ENCODE peak calls at places on chromosome 3, in seven cellular contexts. One of them, this sample, is unnamed.

GRCh38 chr3:74561881-74562280 is 52.6 kb downstream of the CNTN3 start:
- DNase-seq in neuronal stem cell: no peak
- DNase-seq in IMR-90: peak
- DNase-seq in GM12878: no peak
- DNase-seq in kidney: no peak
- DNase-seq in SK-N-SH: no peak
- DNase-seq in H9: no peak
- DNase-seq in this sample: no peak

GRCh38 chr3:83941990-83942710 is 1016.6 kb upstream of the CADM2 start:
- DNase-seq in IMR-90: no peak
- DNase-seq in SK-N-SH: no peak
- DNase-seq in H9: no peak
- DNase-seq in neuronal stem cell: no peak
- DNase-seq in GM12878: no peak
- DNase-seq in kidney: no peak
- DNase-seq in this sample: no peak

GRCh38 chr3:150409125-150409526 is 1.0 kb downstream of the TSC22D2 start:
- DNase-seq in H9: no peak
- DNase-seq in kidney: no peak
- DNase-seq in IMR-90: no peak
- DNase-seq in GM12878: no peak
- DNase-seq in SK-N-SH: no peak
- DNase-seq in neuronal stem cell: no peak
- DNase-seq in this sample: no peak

GRCh38 chr3:150520408-150520807 is 25.9 kb downstream of the SERP1 start:
- DNase-seq in kidney: no peak
- DNase-seq in SK-N-SH: no peak
- DNase-seq in H9: no peak
- DNase-seq in IMR-90: no peak
- DNase-seq in GM12878: no peak
- DNase-seq in neuronal stem cell: no peak
- DNase-seq in this sample: no peak

GRCh38 chr3:77081240-77081661 is 41.4 kb downstream of the ROBO2 start:
- DNase-seq in GM12878: no peak
- DNase-seq in IMR-90: peak
- DNase-seq in kidney: no peak
- DNase-seq in SK-N-SH: no peak
- DNase-seq in H9: no peak
- DNase-seq in neuronal stem cell: no peak
- DNase-seq in this sample: no peak

GRCh38 chr3:185726254-185726967 is 98.4 kb downstream of the IGF2BP2 start:
- DNase-seq in H9: no peak
- DNase-seq in IMR-90: no peak
- DNase-seq in GM12878: no peak
- DNase-seq in SK-N-SH: no peak
- DNase-seq in kidney: no peak
- DNase-seq in neuronal stem cell: no peak
- DNase-seq in this sample: no peak

GRCh38 chr3:195153121-195153520 is 117.8 kb downstream of the XXYLT1 start:
- DNase-seq in H9: peak
- DNase-seq in IMR-90: peak
- DNase-seq in GM12878: no peak
- DNase-seq in kidney: no peak
- DNase-seq in neuronal stem cell: no peak
- DNase-seq in SK-N-SH: peak
- DNase-seq in this sample: peak

GRCh38 chr3:94069242-94069813 is 6.5 kb downstream of the NSUN3 start:
- DNase-seq in neuronal stem cell: no peak
- DNase-seq in kidney: no peak
- DNase-seq in H9: no peak
- DNase-seq in GM12878: no peak
- DNase-seq in IMR-90: peak
- DNase-seq in SK-N-SH: peak
- DNase-seq in this sample: no peak

GRCh38 chr3:174270841-174271240 is 588.3 kb upstream of the NAALADL2 start:
- DNase-seq in H9: no peak
- DNase-seq in neuronal stem cell: no peak
- DNase-seq in SK-N-SH: no peak
- DNase-seq in IMR-90: peak
- DNase-seq in kidney: no peak
- DNase-seq in GM12878: no peak
- DNase-seq in this sample: no peak

GRCh38 chr3:58386966-58387365 is 46.7 kb downstream of the PDHB start:
- DNase-seq in H9: peak
- DNase-seq in IMR-90: peak
- DNase-seq in SK-N-SH: no peak
- DNase-seq in kidney: peak
- DNase-seq in GM12878: no peak
- DNase-seq in neuronal stem cell: no peak
- DNase-seq in this sample: no peak

GRCh38 chr3:30156586-30157498 is 449.6 kb upstream of the TGFBR2 start:
- DNase-seq in GM12878: no peak
- DNase-seq in IMR-90: peak
- DNase-seq in neuronal stem cell: no peak
- DNase-seq in SK-N-SH: no peak
- DNase-seq in kidney: no peak
- DNase-seq in H9: no peak
- DNase-seq in this sample: no peak

DNA sequence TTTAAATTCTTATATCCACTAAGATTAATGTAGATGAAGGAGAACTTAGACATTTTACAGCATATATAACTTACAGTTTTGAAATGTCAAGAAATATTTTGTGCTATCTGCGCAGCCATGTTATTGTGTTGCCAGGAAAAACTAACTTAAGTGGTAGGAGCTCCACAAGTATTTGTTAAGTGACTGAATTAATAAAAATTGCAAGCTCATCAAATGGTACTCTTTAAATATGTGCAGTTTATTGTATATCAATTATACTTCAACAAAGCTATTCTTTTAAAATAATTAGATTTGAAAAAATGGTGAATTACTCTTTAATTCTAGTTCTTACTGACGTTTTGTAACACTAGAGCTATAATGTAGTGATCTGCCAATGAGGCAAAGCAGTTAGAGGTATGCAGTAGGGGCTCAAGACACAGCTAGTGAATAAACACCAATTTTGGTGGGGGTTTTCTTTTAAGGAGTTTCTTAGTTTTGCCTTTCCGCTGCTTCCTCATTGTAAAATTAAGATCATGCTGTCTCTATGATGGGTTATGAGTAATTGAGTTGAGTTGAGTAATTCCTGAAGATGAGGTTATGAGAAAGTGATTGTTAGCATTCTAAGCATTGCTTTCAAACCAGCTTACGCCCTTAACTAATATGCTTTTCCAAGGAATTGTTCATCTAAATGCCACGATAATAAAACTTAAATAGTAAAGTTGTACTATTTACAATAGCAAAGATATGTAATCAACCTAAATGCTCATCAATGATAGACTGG is 10.9 kb upstream of the LXN start:
- DNase-seq in GM12878: no peak
- DNase-seq in SK-N-SH: no peak
- DNase-seq in neuronal stem cell: no peak
- DNase-seq in kidney: no peak
- DNase-seq in H9: no peak
- DNase-seq in IMR-90: peak
- DNase-seq in this sample: no peak
- H3K9ac ChIP-seq in GM12878: no peak
- H3K9ac ChIP-seq in SK-N-SH: no peak
- H3K9ac ChIP-seq in neuronal stem cell: no peak
- H3K9ac ChIP-seq in kidney: no peak
- H3K9ac ChIP-seq in H9: no peak
- H3K9ac ChIP-seq in IMR-90: peak
- H3K9ac ChIP-seq in this sample: no peak

GRCh38 chr3:125042725-125043406 is 12.9 kb downstream of the HEG1 start:
- DNase-seq in neuronal stem cell: no peak
- DNase-seq in IMR-90: peak
- DNase-seq in kidney: no peak
- DNase-seq in SK-N-SH: no peak
- DNase-seq in H9: no peak
- DNase-seq in GM12878: no peak
- DNase-seq in this sample: peak
- H3K27ac ChIP-seq in neuronal stem cell: peak
- H3K27ac ChIP-seq in IMR-90: peak
- H3K27ac ChIP-seq in kidney: peak
- H3K27ac ChIP-seq in SK-N-SH: peak
- H3K27ac ChIP-seq in H9: no peak
- H3K27ac ChIP-seq in GM12878: no peak
- H3K27ac ChIP-seq in this sample: peak

GRCh38 chr3:116038968-116039950 is 406.0 kb downstream of the LSAMP start:
- DNase-seq in GM12878: no peak
- DNase-seq in neuronal stem cell: no peak
- DNase-seq in SK-N-SH: no peak
- DNase-seq in H9: no peak
- DNase-seq in IMR-90: no peak
- DNase-seq in kidney: no peak
- DNase-seq in this sample: no peak
- H3K9ac ChIP-seq in GM12878: no peak
- H3K9ac ChIP-seq in neuronal stem cell: no peak
- H3K9ac ChIP-seq in SK-N-SH: no peak
- H3K9ac ChIP-seq in H9: no peak
- H3K9ac ChIP-seq in IMR-90: no peak
- H3K9ac ChIP-seq in kidney: no peak
- H3K9ac ChIP-seq in this sample: no peak

GRCh38 chr3:140244893-140245292 is 309.9 kb downstream of the CLSTN2 start:
- DNase-seq in kidney: no peak
- DNase-seq in IMR-90: no peak
- DNase-seq in GM12878: no peak
- DNase-seq in SK-N-SH: no peak
- DNase-seq in H9: no peak
- DNase-seq in neuronal stem cell: no peak
- DNase-seq in this sample: no peak
- H3K27ac ChIP-seq in kidney: no peak
- H3K27ac ChIP-seq in IMR-90: no peak
- H3K27ac ChIP-seq in GM12878: no peak
- H3K27ac ChIP-seq in SK-N-SH: no peak
- H3K27ac ChIP-seq in H9: no peak
- H3K27ac ChIP-seq in neuronal stem cell: no peak
- H3K27ac ChIP-seq in this sample: no peak

DNA sequence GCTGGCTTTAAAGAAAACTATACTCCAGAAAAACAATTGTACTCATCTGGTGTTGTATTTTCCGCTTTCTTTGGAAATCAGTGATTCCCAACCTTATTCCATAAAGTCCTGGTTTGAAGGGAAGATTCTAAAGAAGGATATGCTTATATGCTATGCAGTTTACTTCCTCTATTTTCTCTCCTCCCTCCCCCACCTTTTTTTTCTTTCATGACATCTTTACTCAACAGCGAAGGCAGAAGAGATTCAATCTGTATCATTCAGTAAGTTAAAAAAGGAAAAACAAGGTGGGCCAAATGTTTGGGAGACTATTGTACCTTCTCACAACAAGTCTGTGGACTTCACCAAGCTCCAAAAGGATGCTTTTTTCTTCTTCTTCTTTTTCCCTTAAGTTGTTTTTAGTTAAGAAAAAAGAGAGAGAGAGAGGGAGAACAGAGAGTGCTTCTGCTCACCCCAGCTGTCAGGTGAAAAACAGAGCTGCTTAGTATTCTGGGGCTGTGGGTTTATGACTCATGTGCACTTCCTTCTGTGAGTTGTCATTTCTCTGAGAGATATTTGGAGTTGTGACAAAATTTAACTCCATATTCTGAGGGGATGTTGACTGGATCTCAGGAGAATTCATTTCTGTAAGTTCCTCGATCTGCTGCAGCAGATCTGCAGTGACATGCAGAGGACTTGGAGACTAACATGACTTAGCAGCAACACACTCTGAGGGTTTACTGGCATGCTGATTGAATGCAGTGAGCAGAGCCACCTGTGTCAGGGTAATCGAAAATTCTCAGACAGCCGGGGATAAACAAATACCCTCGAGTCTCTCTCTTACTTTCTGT is 70.7 kb downstream of the SSR3 start:
- DNase-seq in GM12878: peak
- DNase-seq in IMR-90: peak
- DNase-seq in H9: no peak
- DNase-seq in SK-N-SH: no peak
- DNase-seq in neuronal stem cell: no peak
- DNase-seq in kidney: no peak
- DNase-seq in this sample: no peak
- H3K9ac ChIP-seq in GM12878: peak
- H3K9ac ChIP-seq in IMR-90: no peak
- H3K9ac ChIP-seq in H9: no peak
- H3K9ac ChIP-seq in SK-N-SH: peak
- H3K9ac ChIP-seq in neuronal stem cell: no peak
- H3K9ac ChIP-seq in kidney: no peak
- H3K9ac ChIP-seq in this sample: no peak

DNA sequence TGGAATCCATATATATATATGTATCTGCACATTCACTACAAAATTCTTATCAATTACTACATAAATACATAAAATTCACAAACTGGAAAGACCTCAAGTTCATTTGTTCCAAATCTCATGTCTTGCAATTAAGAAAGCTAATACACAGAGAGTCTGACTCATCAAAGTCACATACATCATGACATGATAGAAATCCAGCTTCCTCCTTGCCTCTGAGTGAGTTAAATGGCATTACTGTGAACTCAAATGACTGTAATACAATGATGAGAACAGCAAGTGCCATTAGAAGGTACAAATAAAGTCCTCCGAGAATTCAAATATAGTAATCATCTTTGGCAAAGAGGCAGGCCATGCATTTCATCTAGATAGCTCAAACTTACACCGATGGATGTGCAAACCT is 55.1 kb upstream of the AGTR1 start:
- DNase-seq in GM12878: no peak
- DNase-seq in neuronal stem cell: no peak
- DNase-seq in SK-N-SH: no peak
- DNase-seq in IMR-90: peak
- DNase-seq in kidney: no peak
- DNase-seq in H9: no peak
- DNase-seq in this sample: no peak
- H3K27ac ChIP-seq in GM12878: no peak
- H3K27ac ChIP-seq in neuronal stem cell: no peak
- H3K27ac ChIP-seq in SK-N-SH: no peak
- H3K27ac ChIP-seq in IMR-90: no peak
- H3K27ac ChIP-seq in kidney: no peak
- H3K27ac ChIP-seq in H9: no peak
- H3K27ac ChIP-seq in this sample: no peak

This sample was measured in endodermal cell.